ENCODE peak calls at places on chromosomes 7 and 10, in ten cellular contexts. One of them, this sample, is unnamed.

GRCh38 chr7:85695041-85695990 is 508.5 kb upstream of the SEMA3D start:
- DNase-seq in heart right ventricle: no peak
- DNase-seq in WERI-Rb-1: no peak
- DNase-seq in psoas muscle: no peak
- DNase-seq in right atrium auricular region: no peak
- DNase-seq in prostate gland: no peak
- DNase-seq in mammary epithelial cell: peak; percentile 90
- DNase-seq in effector memory CD4-positive, alpha-beta T cell: no peak
- DNase-seq in neural progenitor cell: no peak
- DNase-seq in hepatocyte: peak; percentile 16
- DNase-seq in this sample: no peak

GRCh38 chr7:117982071-117983055 is 109.1 kb upstream of the CTTNBP2 start:
- DNase-seq in hepatocyte: peak; percentile 19
- DNase-seq in mammary epithelial cell: no peak
- DNase-seq in right atrium auricular region: no peak
- DNase-seq in heart right ventricle: no peak
- DNase-seq in prostate gland: no peak
- DNase-seq in psoas muscle: no peak
- DNase-seq in neural progenitor cell: no peak
- DNase-seq in WERI-Rb-1: no peak
- DNase-seq in effector memory CD4-positive, alpha-beta T cell: no peak
- DNase-seq in this sample: no peak

GRCh38 chr10:59833810-59834209 is 72.5 kb downstream of the CCDC6 start:
- DNase-seq in right atrium auricular region: no peak
- DNase-seq in psoas muscle: no peak
- DNase-seq in mammary epithelial cell: no peak
- DNase-seq in heart right ventricle: no peak
- DNase-seq in hepatocyte: no peak
- DNase-seq in neural progenitor cell: no peak
- DNase-seq in effector memory CD4-positive, alpha-beta T cell: no peak
- DNase-seq in WERI-Rb-1: no peak
- DNase-seq in prostate gland: no peak
- DNase-seq in this sample: peak; percentile 33

GRCh38 chr7:103680161-103681144 is 234.4 kb upstream of the SLC26A5 start:
- DNase-seq in effector memory CD4-positive, alpha-beta T cell: no peak
- DNase-seq in prostate gland: no peak
- DNase-seq in WERI-Rb-1: peak; percentile 17
- DNase-seq in hepatocyte: no peak
- DNase-seq in psoas muscle: no peak
- DNase-seq in heart right ventricle: no peak
- DNase-seq in mammary epithelial cell: no peak
- DNase-seq in right atrium auricular region: no peak
- DNase-seq in neural progenitor cell: peak; percentile 3
- DNase-seq in this sample: no peak

GRCh38 chr10:48496105-48496830 is 108.6 kb downstream of the ARHGAP22 start:
- DNase-seq in psoas muscle: no peak
- DNase-seq in heart right ventricle: no peak
- DNase-seq in mammary epithelial cell: no peak
- DNase-seq in neural progenitor cell: no peak
- DNase-seq in right atrium auricular region: peak; percentile 40
- DNase-seq in effector memory CD4-positive, alpha-beta T cell: no peak
- DNase-seq in WERI-Rb-1: no peak
- DNase-seq in prostate gland: peak; percentile 2
- DNase-seq in hepatocyte: no peak
- DNase-seq in this sample: no peak

GRCh38 chr7:12031638-12032037 is 179.5 kb upstream of the TMEM106B start:
- DNase-seq in neural progenitor cell: no peak
- DNase-seq in heart right ventricle: no peak
- DNase-seq in prostate gland: no peak
- DNase-seq in effector memory CD4-positive, alpha-beta T cell: no peak
- DNase-seq in WERI-Rb-1: no peak
- DNase-seq in psoas muscle: no peak
- DNase-seq in right atrium auricular region: no peak
- DNase-seq in hepatocyte: peak; percentile 5
- DNase-seq in mammary epithelial cell: peak; percentile 43
- DNase-seq in this sample: no peak

GRCh38 chr7:139576179-139576973 is 52.9 kb downstream of the CLEC2L start:
- DNase-seq in neural progenitor cell: no peak
- DNase-seq in heart right ventricle: no peak
- DNase-seq in WERI-Rb-1: no peak
- DNase-seq in prostate gland: no peak
- DNase-seq in right atrium auricular region: peak; percentile 38
- DNase-seq in effector memory CD4-positive, alpha-beta T cell: no peak
- DNase-seq in hepatocyte: no peak
- DNase-seq in psoas muscle: no peak
- DNase-seq in mammary epithelial cell: no peak
- DNase-seq in this sample: no peak

GRCh38 chr10:13816195-13816926 is 229.6 kb downstream of the PRPF18 start:
- DNase-seq in right atrium auricular region: no peak
- DNase-seq in prostate gland: peak; percentile 70
- DNase-seq in hepatocyte: peak; percentile 47
- DNase-seq in neural progenitor cell: no peak
- DNase-seq in heart right ventricle: peak; percentile 82
- DNase-seq in WERI-Rb-1: no peak
- DNase-seq in effector memory CD4-positive, alpha-beta T cell: no peak
- DNase-seq in psoas muscle: peak; percentile 40
- DNase-seq in mammary epithelial cell: peak; percentile 13
- DNase-seq in this sample: no peak

GRCh38 chr7:47407821-47408674 is 173.9 kb downstream of the TNS3 start:
- DNase-seq in right atrium auricular region: no peak
- DNase-seq in neural progenitor cell: no peak
- DNase-seq in hepatocyte: no peak
- DNase-seq in effector memory CD4-positive, alpha-beta T cell: no peak
- DNase-seq in mammary epithelial cell: no peak
- DNase-seq in psoas muscle: no peak
- DNase-seq in WERI-Rb-1: no peak
- DNase-seq in heart right ventricle: no peak
- DNase-seq in prostate gland: no peak
- DNase-seq in this sample: peak; percentile 54

GRCh38 chr10:74822583-74823089 is 3.8 kb upstream of the KAT6B start:
- DNase-seq in prostate gland: no peak
- DNase-seq in psoas muscle: no peak
- DNase-seq in mammary epithelial cell: no peak
- DNase-seq in WERI-Rb-1: no peak
- DNase-seq in neural progenitor cell: no peak
- DNase-seq in effector memory CD4-positive, alpha-beta T cell: no peak
- DNase-seq in heart right ventricle: no peak
- DNase-seq in hepatocyte: no peak
- DNase-seq in right atrium auricular region: no peak
- DNase-seq in this sample: no peak

GRCh38 chr10:11794566-11794965 is 28.6 kb upstream of the PROSER2 start:
- DNase-seq in neural progenitor cell: no peak
- DNase-seq in heart right ventricle: no peak
- DNase-seq in effector memory CD4-positive, alpha-beta T cell: no peak
- DNase-seq in WERI-Rb-1: no peak
- DNase-seq in psoas muscle: no peak
- DNase-seq in hepatocyte: peak; percentile 55
- DNase-seq in right atrium auricular region: no peak
- DNase-seq in mammary epithelial cell: no peak
- DNase-seq in prostate gland: no peak
- DNase-seq in this sample: no peak

GRCh38 chr10:43778571-43778970 is 129.9 kb upstream of the ZNF32 start:
- DNase-seq in right atrium auricular region: no peak
- DNase-seq in WERI-Rb-1: no peak
- DNase-seq in mammary epithelial cell: no peak
- DNase-seq in psoas muscle: no peak
- DNase-seq in hepatocyte: no peak
- DNase-seq in prostate gland: no peak
- DNase-seq in effector memory CD4-positive, alpha-beta T cell: no peak
- DNase-seq in heart right ventricle: no peak
- DNase-seq in neural progenitor cell: no peak
- DNase-seq in this sample: peak; percentile 4

GRCh38 chr10:132454296-132455198 is 57.5 kb downstream of the PWWP2B start:
- DNase-seq in psoas muscle: no peak
- DNase-seq in heart right ventricle: no peak
- DNase-seq in hepatocyte: no peak
- DNase-seq in right atrium auricular region: no peak
- DNase-seq in neural progenitor cell: no peak
- DNase-seq in WERI-Rb-1: no peak
- DNase-seq in mammary epithelial cell: no peak
- DNase-seq in effector memory CD4-positive, alpha-beta T cell: no peak
- DNase-seq in prostate gland: no peak
- DNase-seq in this sample: no peak

GRCh38 chr10:126844406-126844805 is 60.8 kb upstream of the DOCK1 start:
- DNase-seq in heart right ventricle: no peak
- DNase-seq in effector memory CD4-positive, alpha-beta T cell: no peak
- DNase-seq in psoas muscle: no peak
- DNase-seq in right atrium auricular region: no peak
- DNase-seq in mammary epithelial cell: peak; percentile 34
- DNase-seq in neural progenitor cell: no peak
- DNase-seq in prostate gland: no peak
- DNase-seq in WERI-Rb-1: no peak
- DNase-seq in hepatocyte: peak; percentile 59
- DNase-seq in this sample: peak; percentile 61

GRCh38 chr10:63976538-63976937 is 455.3 kb downstream of the REEP3 start:
- DNase-seq in prostate gland: peak; percentile 33
- DNase-seq in psoas muscle: no peak
- DNase-seq in heart right ventricle: peak; percentile 22
- DNase-seq in hepatocyte: peak; percentile 66
- DNase-seq in effector memory CD4-positive, alpha-beta T cell: no peak
- DNase-seq in right atrium auricular region: no peak
- DNase-seq in mammary epithelial cell: peak; percentile 9
- DNase-seq in neural progenitor cell: peak; percentile 73
- DNase-seq in WERI-Rb-1: peak; percentile 77
- DNase-seq in this sample: peak; percentile 20

GRCh38 chr7:117777335-117778150 is 95.7 kb downstream of the CTTNBP2 start:
- DNase-seq in neural progenitor cell: no peak
- DNase-seq in effector memory CD4-positive, alpha-beta T cell: no peak
- DNase-seq in prostate gland: no peak
- DNase-seq in mammary epithelial cell: peak; percentile 31
- DNase-seq in hepatocyte: no peak
- DNase-seq in right atrium auricular region: no peak
- DNase-seq in psoas muscle: no peak
- DNase-seq in heart right ventricle: no peak
- DNase-seq in WERI-Rb-1: no peak
- DNase-seq in this sample: peak; percentile 71

GRCh38 chr7:51611937-51612336 is 295.3 kb upstream of the COBL start:
- DNase-seq in neural progenitor cell: no peak
- DNase-seq in psoas muscle: no peak
- DNase-seq in WERI-Rb-1: no peak
- DNase-seq in hepatocyte: no peak
- DNase-seq in mammary epithelial cell: no peak
- DNase-seq in heart right ventricle: no peak
- DNase-seq in prostate gland: no peak
- DNase-seq in effector memory CD4-positive, alpha-beta T cell: no peak
- DNase-seq in right atrium auricular region: no peak
- DNase-seq in this sample: no peak
- H3K27ac ChIP-seq in neural progenitor cell: no peak overlapping the region
- H3K27ac ChIP-seq in psoas muscle: no peak overlapping the region
- H3K27ac ChIP-seq in WERI-Rb-1: no peak overlapping the region
- H3K27ac ChIP-seq in hepatocyte: no peak overlapping the region
- H3K27ac ChIP-seq in mammary epithelial cell: no peak overlapping the region
- H3K27ac ChIP-seq in heart right ventricle: no peak overlapping the region
- H3K27ac ChIP-seq in prostate gland: no peak overlapping the region
- H3K27ac ChIP-seq in effector memory CD4-positive, alpha-beta T cell: no peak overlapping the region
- H3K27ac ChIP-seq in right atrium auricular region: no peak overlapping the region
- H3K27ac ChIP-seq in this sample: no peak overlapping the region

DNA sequence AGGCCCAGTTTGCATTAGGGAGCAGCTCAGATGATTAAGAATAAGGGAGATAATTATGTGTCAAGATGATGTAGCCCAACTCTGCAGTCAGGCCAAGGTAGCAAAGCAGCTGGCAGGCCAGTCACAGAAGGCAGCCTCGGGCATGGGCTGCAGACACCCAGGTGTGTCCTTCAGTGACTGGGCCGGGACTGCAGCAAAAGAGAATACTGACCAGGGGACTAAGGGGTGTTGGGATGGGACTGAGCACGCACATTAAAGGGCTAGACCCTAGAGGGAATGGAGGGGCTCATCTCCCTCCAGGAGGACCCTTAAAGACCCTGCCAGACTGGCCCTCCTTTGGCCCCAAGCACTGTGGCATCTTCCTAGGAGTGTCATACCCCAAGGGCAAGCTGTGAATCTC is 38.7 kb downstream of the PAX2 start:
- DNase-seq in heart right ventricle: no peak
- DNase-seq in neural progenitor cell: no peak
- DNase-seq in WERI-Rb-1: no peak
- DNase-seq in prostate gland: no peak
- DNase-seq in effector memory CD4-positive, alpha-beta T cell: no peak
- DNase-seq in mammary epithelial cell: no peak
- DNase-seq in psoas muscle: no peak
- DNase-seq in right atrium auricular region: no peak
- DNase-seq in hepatocyte: no peak
- DNase-seq in this sample: no peak
- H3K27me3 ChIP-seq in heart right ventricle: peaks cover 71% of the 10 kb centered on the region
- H3K27me3 ChIP-seq in neural progenitor cell: peaks cover 80% of the 10 kb centered on the region
- H3K27me3 ChIP-seq in WERI-Rb-1: peaks cover 98% of the 10 kb centered on the region
- H3K27me3 ChIP-seq in prostate gland: no peaks in the 10 kb centered on the region
- H3K27me3 ChIP-seq in effector memory CD4-positive, alpha-beta T cell: peaks cover 8% of the 10 kb centered on the region
- H3K27me3 ChIP-seq in mammary epithelial cell: no peaks in the 10 kb centered on the region
- H3K27me3 ChIP-seq in psoas muscle: peaks cover 6% of the 10 kb centered on the region
- H3K27me3 ChIP-seq in right atrium auricular region: no peaks in the 10 kb centered on the region
- H3K27me3 ChIP-seq in hepatocyte: peaks cover 37% of the 10 kb centered on the region
- H3K27me3 ChIP-seq in this sample: peaks cover 12% of the 10 kb centered on the region

GRCh38 chr10:103181244-103181643 is 11.8 kb downstream of the NT5C2 start:
- DNase-seq in right atrium auricular region: no peak
- DNase-seq in prostate gland: no peak
- DNase-seq in neural progenitor cell: no peak
- DNase-seq in WERI-Rb-1: no peak
- DNase-seq in hepatocyte: no peak
- DNase-seq in heart right ventricle: peak; percentile 44
- DNase-seq in psoas muscle: no peak
- DNase-seq in mammary epithelial cell: no peak
- DNase-seq in effector memory CD4-positive, alpha-beta T cell: no peak
- DNase-seq in this sample: no peak
- H3K27ac ChIP-seq in right atrium auricular region: no peak overlapping the region
- H3K27ac ChIP-seq in prostate gland: no peak overlapping the region
- H3K27ac ChIP-seq in neural progenitor cell: no peak overlapping the region
- H3K27ac ChIP-seq in WERI-Rb-1: no peak overlapping the region
- H3K27ac ChIP-seq in hepatocyte: no peak overlapping the region
- H3K27ac ChIP-seq in heart right ventricle: peak overlapping the region; percentile 47
- H3K27ac ChIP-seq in psoas muscle: peak overlapping the region; percentile 67
- H3K27ac ChIP-seq in mammary epithelial cell: no peak overlapping the region
- H3K27ac ChIP-seq in effector memory CD4-positive, alpha-beta T cell: no peak overlapping the region
- H3K27ac ChIP-seq in this sample: no peak overlapping the region

DNA sequence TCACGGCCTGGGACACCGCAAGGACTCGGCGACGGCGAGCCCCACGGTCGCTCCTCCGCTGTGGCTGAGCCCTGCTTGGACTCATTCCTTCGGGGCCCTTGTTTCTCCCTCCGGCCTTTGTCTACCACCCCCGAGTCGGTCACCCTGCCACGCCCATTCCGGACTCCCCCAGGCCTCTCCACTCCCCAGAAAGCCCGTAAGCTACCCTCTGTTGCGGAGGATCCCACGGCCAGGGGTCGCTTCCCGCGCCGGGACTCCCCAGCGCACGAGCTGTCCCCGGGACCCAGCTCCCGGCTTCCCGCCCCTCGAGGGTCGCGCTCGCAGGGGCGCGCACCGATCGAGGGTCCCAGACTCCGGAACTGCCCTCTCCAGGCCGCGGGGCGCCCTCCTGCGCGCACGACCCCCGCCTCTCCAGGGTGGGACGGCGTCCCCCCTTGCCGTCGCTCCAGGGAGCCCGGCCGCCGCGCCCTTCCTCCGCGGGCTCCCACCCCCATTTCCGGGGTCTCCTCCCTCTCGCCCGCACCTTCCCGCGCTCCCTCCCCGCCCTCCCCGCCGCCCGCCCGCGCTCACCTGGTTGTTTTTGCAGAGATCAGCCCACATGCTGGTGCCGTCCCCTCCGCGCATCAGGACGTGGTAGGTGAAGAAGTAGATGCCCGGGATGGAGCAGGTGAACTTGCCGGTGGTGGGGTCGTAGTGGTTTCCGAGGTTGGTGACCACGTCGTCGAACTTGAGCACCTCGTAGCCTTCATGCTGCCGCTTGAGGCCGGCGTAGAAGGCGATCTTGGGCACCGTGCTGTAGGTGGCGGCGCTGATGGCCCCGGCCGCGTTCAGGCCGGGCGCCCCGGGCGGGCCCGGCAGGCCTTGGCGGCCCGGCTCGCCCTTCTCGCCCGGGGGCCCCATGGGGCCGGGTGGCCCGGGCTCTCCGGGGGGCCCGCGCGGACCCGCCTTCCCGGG is 1.5 kb downstream of the C1QL3 start:
- DNase-seq in WERI-Rb-1: no peak
- DNase-seq in psoas muscle: no peak
- DNase-seq in mammary epithelial cell: no peak
- DNase-seq in hepatocyte: peak; percentile 8
- DNase-seq in prostate gland: no peak
- DNase-seq in effector memory CD4-positive, alpha-beta T cell: no peak
- DNase-seq in right atrium auricular region: no peak
- DNase-seq in neural progenitor cell: peak; percentile 35
- DNase-seq in heart right ventricle: no peak
- DNase-seq in this sample: no peak
- H3K27me3 ChIP-seq in WERI-Rb-1: no peaks in the 10 kb centered on the region
- H3K27me3 ChIP-seq in psoas muscle: peaks cover 29% of the 10 kb centered on the region
- H3K27me3 ChIP-seq in mammary epithelial cell: peaks cover 18% of the 10 kb centered on the region
- H3K27me3 ChIP-seq in hepatocyte: peaks cover 79% of the 10 kb centered on the region
- H3K27me3 ChIP-seq in prostate gland: no peaks in the 10 kb centered on the region
- H3K27me3 ChIP-seq in effector memory CD4-positive, alpha-beta T cell: peaks cover 5% of the 10 kb centered on the region
- H3K27me3 ChIP-seq in right atrium auricular region: no peaks in the 10 kb centered on the region
- H3K27me3 ChIP-seq in neural progenitor cell: peaks cover 73% of the 10 kb centered on the region
- H3K27me3 ChIP-seq in heart right ventricle: peaks cover 45% of the 10 kb centered on the region
- H3K27me3 ChIP-seq in this sample: peaks cover 13% of the 10 kb centered on the region

This sample was measured in small intestine.